ENCODE peak calls at places on chromosomes 16 and 17, in ten cellular contexts. One of them, this sample, is unnamed.

GRCh38 chr16:89123001-89123830 is 29.6 kb downstream of the ACSF3 start:
- DNase-seq in cardiac fibroblast: no peak
- DNase-seq in NCI-H1092: no peak
- DNase-seq in foreskin keratinocyte: no peak
- DNase-seq in adrenal gland: no peak
- DNase-seq in activated naive CD4-positive, alpha-beta T cell treated with anti-CD3 and anti-CD28 coated beads, Interleukin-2, amount 10 ng/mL, durations not matched to agents 7 days and 5 days: no peak
- DNase-seq in cardiac muscle cell: no peak
- DNase-seq in H1: no peak
- DNase-seq in nephron progenitor cell: no peak
- DNase-seq in cerebellar cortex: no peak
- DNase-seq in this sample: no peak

GRCh38 chr17:49993423-49994037 is 1.5 kb downstream of the DLX3 start:
- DNase-seq in H1: peak
- DNase-seq in cardiac fibroblast: no peak
- DNase-seq in cerebellar cortex: peak
- DNase-seq in cardiac muscle cell: peak
- DNase-seq in activated naive CD4-positive, alpha-beta T cell treated with anti-CD3 and anti-CD28 coated beads, Interleukin-2, amount 10 ng/mL, durations not matched to agents 7 days and 5 days: peak
- DNase-seq in foreskin keratinocyte: no peak
- DNase-seq in adrenal gland: no peak
- DNase-seq in nephron progenitor cell: peak
- DNase-seq in NCI-H1092: no peak
- DNase-seq in this sample: no peak

GRCh38 chr16:53014287-53014686 is 38.4 kb downstream of the CHD9NB start:
- DNase-seq in H1: no peak
- DNase-seq in adrenal gland: no peak
- DNase-seq in activated naive CD4-positive, alpha-beta T cell treated with anti-CD3 and anti-CD28 coated beads, Interleukin-2, amount 10 ng/mL, durations not matched to agents 7 days and 5 days: no peak
- DNase-seq in cardiac muscle cell: peak
- DNase-seq in NCI-H1092: no peak
- DNase-seq in foreskin keratinocyte: no peak
- DNase-seq in nephron progenitor cell: no peak
- DNase-seq in cerebellar cortex: no peak
- DNase-seq in cardiac fibroblast: no peak
- DNase-seq in this sample: no peak

GRCh38 chr16:17260271-17260849 is 210.4 kb downstream of the XYLT1 start:
- DNase-seq in nephron progenitor cell: peak
- DNase-seq in foreskin keratinocyte: no peak
- DNase-seq in cardiac muscle cell: no peak
- DNase-seq in adrenal gland: no peak
- DNase-seq in cerebellar cortex: no peak
- DNase-seq in cardiac fibroblast: no peak
- DNase-seq in NCI-H1092: no peak
- DNase-seq in H1: no peak
- DNase-seq in activated naive CD4-positive, alpha-beta T cell treated with anti-CD3 and anti-CD28 coated beads, Interleukin-2, amount 10 ng/mL, durations not matched to agents 7 days and 5 days: no peak
- DNase-seq in this sample: no peak

GRCh38 chr16:80285089-80285488 is 255.7 kb upstream of the DYNLRB2 start:
- DNase-seq in cardiac fibroblast: peak
- DNase-seq in cardiac muscle cell: no peak
- DNase-seq in cerebellar cortex: no peak
- DNase-seq in NCI-H1092: no peak
- DNase-seq in activated naive CD4-positive, alpha-beta T cell treated with anti-CD3 and anti-CD28 coated beads, Interleukin-2, amount 10 ng/mL, durations not matched to agents 7 days and 5 days: no peak
- DNase-seq in foreskin keratinocyte: peak
- DNase-seq in adrenal gland: no peak
- DNase-seq in nephron progenitor cell: no peak
- DNase-seq in H1: no peak
- DNase-seq in this sample: no peak

GRCh38 chr17:52419256-52419655 is 260.7 kb upstream of the CA10 start:
- DNase-seq in foreskin keratinocyte: no peak
- DNase-seq in nephron progenitor cell: no peak
- DNase-seq in NCI-H1092: peak
- DNase-seq in cerebellar cortex: peak
- DNase-seq in H1: no peak
- DNase-seq in cardiac fibroblast: no peak
- DNase-seq in adrenal gland: peak
- DNase-seq in activated naive CD4-positive, alpha-beta T cell treated with anti-CD3 and anti-CD28 coated beads, Interleukin-2, amount 10 ng/mL, durations not matched to agents 7 days and 5 days: no peak
- DNase-seq in cardiac muscle cell: no peak
- DNase-seq in this sample: no peak

GRCh38 chr17:44307387-44308186 is 814 bp upstream of the RUNDC3A start:
- DNase-seq in adrenal gland: peak
- DNase-seq in H1: peak
- DNase-seq in nephron progenitor cell: peak
- DNase-seq in NCI-H1092: peak
- DNase-seq in cardiac muscle cell: peak
- DNase-seq in cerebellar cortex: peak
- DNase-seq in foreskin keratinocyte: peak
- DNase-seq in activated naive CD4-positive, alpha-beta T cell treated with anti-CD3 and anti-CD28 coated beads, Interleukin-2, amount 10 ng/mL, durations not matched to agents 7 days and 5 days: no peak
- DNase-seq in cardiac fibroblast: peak
- DNase-seq in this sample: peak

GRCh38 chr16:22323173-22323997 is 26.2 kb downstream of the POLR3E start:
- DNase-seq in cerebellar cortex: no peak
- DNase-seq in adrenal gland: no peak
- DNase-seq in cardiac muscle cell: no peak
- DNase-seq in NCI-H1092: no peak
- DNase-seq in activated naive CD4-positive, alpha-beta T cell treated with anti-CD3 and anti-CD28 coated beads, Interleukin-2, amount 10 ng/mL, durations not matched to agents 7 days and 5 days: no peak
- DNase-seq in H1: no peak
- DNase-seq in foreskin keratinocyte: no peak
- DNase-seq in nephron progenitor cell: no peak
- DNase-seq in cardiac fibroblast: no peak
- DNase-seq in this sample: no peak

GRCh38 chr17:80575057-80575875 is 30.6 kb downstream of the RPTOR start:
- DNase-seq in NCI-H1092: peak
- DNase-seq in foreskin keratinocyte: peak
- DNase-seq in H1: peak
- DNase-seq in adrenal gland: peak
- DNase-seq in activated naive CD4-positive, alpha-beta T cell treated with anti-CD3 and anti-CD28 coated beads, Interleukin-2, amount 10 ng/mL, durations not matched to agents 7 days and 5 days: peak
- DNase-seq in cerebellar cortex: peak
- DNase-seq in cardiac fibroblast: peak
- DNase-seq in nephron progenitor cell: peak
- DNase-seq in cardiac muscle cell: peak
- DNase-seq in this sample: peak